ENCODE peak calls at places on chromosomes 13 and 19, in four cellular contexts. T is GM12878, K is WTC11, S is SK-N-SH. E is an unnamed sample.

GRCh38 chr19:30449191-30449590 is 77.0 kb downstream of the ZNF536 start:
- DNase-seq in T (no peak), K (no peak), S (no peak), E (no peak)

GRCh38 chr19:46351241-46352041 is 4.6 kb downstream of the PPP5C start:
- DNase-seq in T (no peak), K (no peak), S (no peak), E (no peak)

GRCh38 chr13:20424959-20425358 is 100.7 kb downstream of the CRYL1 start:
- DNase-seq in T (no peak), K (no peak), S (no peak), E (no peak)

GRCh38 chr13:25886438-25887214 is 165.2 kb downstream of the SHISA2 start:
- DNase-seq in T (no peak), K (no peak), S (no peak), E (no peak)

GRCh38 chr13:95288899-95289500 is 12.3 kb downstream of the ABCC4 start:
- DNase-seq in T (no peak), K (no peak), S (no peak), E (no peak)

GRCh38 chr13:113125506-113126264 is 3.1 kb downstream of the F10 start:
- DNase-seq in T (no peak), K (no peak), S (no peak), E (no peak)

GRCh38 chr19:5534787-5535586 is 32.8 kb downstream of the TINCR start:
- DNase-seq in T (no peak), K (peak; percentile 74), S (peak; percentile 44), E (peak; percentile 68)

GRCh38 chr19:31140717-31141116 is 208.5 kb downstream of the TSHZ3 start:
- DNase-seq in T (no peak), K (no peak), S (no peak), E (no peak)

GRCh38 chr13:38883783-38884182 is 106.8 kb downstream of the STOML3 start:
- DNase-seq in T (no peak), K (no peak), S (no peak), E (no peak)

GRCh38 chr19:3746371-3747056 is 15.0 kb downstream of the APBA3 start:
- DNase-seq in T (no peak), K (no peak), S (no peak), E (no peak)

GRCh38 chr13:43257765-43258164 is 234.4 kb downstream of the DNAJC15 start:
- DNase-seq in T (no peak), K (no peak), S (no peak), E (no peak)

GRCh38 chr19:37902668-37903067 is 3.7 kb downstream of the WDR87 start:
- DNase-seq in T (no peak), K (peak; percentile 89), S (peak; percentile 77), E (peak; percentile 81)

GRCh38 chr13:90721937-90722336 is 625.5 kb upstream of the MIR17HG start:
- DNase-seq in T (no peak), K (no peak), S (no peak), E (no peak)

GRCh38 chr13:112614835-112615234 is 26.9 kb upstream of the TUBGCP3 start:
- DNase-seq in T (no peak), K (no peak), S (no peak), E (no peak)

GRCh38 chr19:30336290-30336689 is 35.9 kb upstream of the ZNF536 start:
- DNase-seq in T (no peak), K (no peak), S (no peak), E (no peak)

GRCh38 chr19:54207908-54208783 is 7.5 kb downstream of the RPS9 start:
- DNase-seq in T (peak; percentile 84), K (no peak), S (no peak), E (peak; percentile 44)

GRCh38 chr13:37608750-37609339 is 10.3 kb upstream of the POSTN start:
- DNase-seq in T (no peak), K (no peak), S (no peak), E (no peak)

GRCh38 chr13:32887617-32888016 is 128.6 kb upstream of the KL start:
- DNase-seq in T (no peak), K (no peak), S (no peak), E (no peak)

GRCh38 chr13:112165712-112166111 is 98.8 kb downstream of the SOX1 start:
- DNase-seq in T (no peak), K (no peak), S (no peak), E (no peak)

GRCh38 chr19:1098177-1099051 is 3.2 kb upstream of the POLR2E start:
- DNase-seq in T (no peak), K (no peak), S (no peak), E (no peak)

GRCh38 chr13:40433577-40433976 is 232.9 kb downstream of the FOXO1 start:
- DNase-seq in T (no peak), K (no peak), S (no peak), E (no peak)

GRCh38 chr19:6766357-6767080 is 716 bp downstream of the SH2D3A start:
- DNase-seq in T (no peak), K (no peak), S (no peak), E (no peak)

GRCh38 chr19:50252111-50252886 is 48.9 kb downstream of the MYH14 start:
- DNase-seq in T (no peak), K (peak; percentile 82), S (peak; percentile 65), E (peak; percentile 56)

GRCh38 chr13:51942189-51942588 is 69.1 kb downstream of the ATP7B start:
- DNase-seq in T (no peak), K (no peak), S (no peak), E (no peak)

GRCh38 chr13:114099918-114100445 is 32.4 kb downstream of the RASA3 start:
- DNase-seq in T (no peak), K (peak; percentile 21), S (peak; percentile 59), E (no peak)

GRCh38 chr19:2246801-2247361 is 2.2 kb upstream of the AMH start:
- DNase-seq in T (no peak), K (no peak), S (peak; percentile 49), E (no peak)

GRCh38 chr13:75357576-75358295 is 124.2 kb downstream of the TBC1D4 start:
- DNase-seq in T (no peak), K (peak; percentile 57), S (peak; percentile 74), E (peak; percentile 55)
- TF ChIP-seq USF1 in T (no peak), K (no peak), S (no peak), E (no peak)

DNA sequence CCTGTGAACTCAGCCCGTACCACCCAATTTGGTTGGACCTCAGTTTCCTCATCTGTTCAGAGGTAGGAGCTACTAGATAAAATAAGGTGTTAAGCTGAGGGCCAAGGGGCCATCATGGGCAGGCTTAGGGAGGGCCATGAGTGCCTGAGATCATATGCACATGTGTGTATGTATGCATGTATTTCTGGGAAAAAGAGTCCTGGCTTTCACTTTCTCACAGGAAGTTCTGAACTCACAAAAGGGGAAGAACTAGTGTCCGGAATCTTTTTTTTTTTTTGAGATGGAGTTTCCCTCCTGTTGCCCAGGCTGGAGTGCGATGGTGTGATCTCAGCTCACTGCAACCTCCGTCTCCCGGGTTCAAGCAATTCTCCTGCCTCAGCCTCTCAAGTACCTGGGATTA is 18.9 kb downstream of the TGFB1 start:
- DNase-seq in T (no peak), K (no peak), S (no peak), E (no peak)
- TF ChIP-seq USF1 in T (no peak), K (no peak), S (no peak), E (no peak)

DNA sequence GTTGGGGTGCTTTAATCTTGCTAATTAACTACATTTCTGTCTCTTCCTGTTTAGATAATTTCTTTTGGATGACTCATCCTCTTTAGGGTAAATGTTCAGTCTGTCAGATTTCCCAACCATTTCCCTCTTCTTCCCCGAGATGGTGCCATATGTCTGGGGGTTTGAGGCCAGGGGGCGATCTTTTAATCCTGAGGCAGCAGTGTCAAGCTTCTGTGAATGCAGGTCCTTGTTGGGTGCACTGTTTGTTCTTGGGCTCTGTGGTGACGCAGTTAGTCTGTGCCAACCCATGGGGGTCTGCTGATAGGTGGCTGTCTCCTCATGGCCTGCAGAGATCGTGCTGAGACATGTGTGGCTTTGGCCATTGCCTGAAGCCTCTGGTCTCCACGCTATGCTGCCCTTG is 420.4 kb downstream of the NDFIP2 start:
- DNase-seq in T (no peak), K (peak; percentile 12), S (no peak), E (no peak)
- TF ChIP-seq USF1 in T (no peak), K (no peak), S (no peak), E (no peak)

GRCh38 chr13:23918208-23918607 is 20.9 kb upstream of the C1QTNF9B start:
- DNase-seq in T (no peak), K (no peak), S (no peak), E (no peak)
- TF ChIP-seq USF1 in T (no peak), K (no peak), S (no peak), E (no peak)

GRCh38 chr19:35897706-35898451 is 2.5 kb downstream of the NFKBID start:
- DNase-seq in T (no peak), K (no peak), S (peak; percentile 18), E (no peak)

GRCh38 chr19:35901055-35901644 is 810 bp upstream of the NFKBID start:
- DNase-seq in T (no peak), K (no peak), S (no peak), E (no peak)

GRCh38 chr19:35901854-35902661 is at the start of gene HCST:
- DNase-seq in T (no peak), K (no peak), S (no peak), E (no peak)

GRCh38 chr19:35896643-35897040 is 3.7 kb downstream of the NFKBID start:
- DNase-seq in T (no peak), K (no peak), S (no peak), E (no peak)

DNA sequence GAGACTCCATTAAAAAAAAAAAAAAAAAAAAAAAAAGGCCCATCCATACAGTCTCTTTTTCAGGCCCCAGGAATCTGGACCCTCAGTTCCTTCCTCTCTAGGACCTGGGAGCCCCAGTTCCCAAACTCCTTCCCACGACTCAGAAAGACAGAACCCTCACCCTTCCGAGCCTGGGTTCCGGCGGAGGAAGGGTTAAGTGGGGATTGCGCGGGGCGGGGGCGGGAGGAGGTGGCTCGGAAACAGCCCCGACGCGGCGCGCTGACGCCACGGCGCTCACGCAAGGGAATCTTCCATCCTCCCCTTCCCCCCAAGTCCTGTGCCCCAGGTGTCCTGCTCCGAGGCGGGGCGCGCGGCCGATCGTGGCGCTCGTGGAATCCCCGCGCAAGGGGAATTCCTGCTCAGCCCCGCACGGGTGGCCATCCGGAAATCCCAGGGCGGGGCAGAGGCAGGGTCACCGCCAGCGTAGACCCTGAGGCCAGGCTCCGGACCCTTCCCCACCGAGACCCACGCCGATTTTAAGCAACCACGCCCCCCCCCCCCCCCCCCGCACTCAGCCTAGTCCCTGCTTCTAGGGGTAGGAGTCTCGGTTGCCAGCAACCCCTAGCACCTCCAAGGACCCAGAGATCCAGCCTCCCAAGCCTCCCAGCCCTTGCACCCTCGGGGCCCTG is 659 bp downstream of the NFKBID start:
- DNase-seq in T (peak; percentile 78), K (peak; percentile 60), S (peak; percentile 95), E (peak; percentile 92)
- TF ChIP-seq USF1 in T (no peak), K (no peak), S (no peak), E (no peak)

GRCh38 chr13:84139561-84140158 is 257.4 kb upstream of the SLITRK1 start:
- DNase-seq in T (no peak), K (no peak), S (no peak), E (no peak)
- TF ChIP-seq USF1 in T (no peak), K (no peak), S (no peak), E (no peak)

E was measured in K562.